ENCODE peak calls at places on chromosomes 2 and 18, in seven cellular contexts. L is mesendoderm, Y is mesenchymal stem cell, G is neuronal stem cell, S is IMR-90, H is H9, O is H1. T is an unnamed sample.

GRCh38 chr18:48992791-48993555 is 42.2 kb upstream of the SMAD7 start:
- DNase-seq in H (no peak), S (no peak), Y (no peak), L (peak), O (no peak), G (no peak), T (peak)

GRCh38 chr2:200871151-200871550 is 6.7 kb upstream of the CLK1 start:
- DNase-seq in G (no peak), H (no peak), L (no peak), O (no peak), S (no peak), Y (no peak), T (no peak)

GRCh38 chr18:75478996-75479870 is 51.7 kb upstream of the SMIM21 start:
- DNase-seq in L (peak), H (no peak), G (peak), S (peak), Y (peak), O (no peak), T (no peak)

GRCh38 chr2:55047677-55048299 is 2.5 kb downstream of the RTN4 start:
- DNase-seq in L (no peak), O (no peak), H (no peak), Y (peak), S (peak), G (no peak), T (peak)

GRCh38 chr2:195573314-195573713 is 83.7 kb upstream of the SLC39A10 start:
- DNase-seq in H (no peak), O (no peak), L (no peak), S (peak), Y (no peak), G (no peak), T (no peak)

GRCh38 chr2:205073433-205074020 is 528.3 kb downstream of the PARD3B start:
- DNase-seq in O (no peak), S (no peak), G (no peak), H (no peak), Y (no peak), L (no peak), T (no peak)

GRCh38 chr2:99942948-99943347 is 199.4 kb downstream of the AFF3 start:
- DNase-seq in Y (no peak), S (no peak), O (no peak), L (no peak), H (no peak), G (no peak), T (no peak)

GRCh38 chr18:79911871-79912270 is 39.6 kb downstream of the SLC66A2 start:
- DNase-seq in L (no peak), H (no peak), S (no peak), O (no peak), G (no peak), Y (no peak), T (no peak)

GRCh38 chr2:2872713-2873449 is 504.7 kb downstream of the EIPR1 start:
- DNase-seq in H (no peak), S (no peak), Y (no peak), O (no peak), L (no peak), G (no peak), T (no peak)

GRCh38 chr2:112579280-112579679 is 5.1 kb upstream of the CHCHD5 start:
- DNase-seq in L (no peak), Y (peak), G (no peak), O (no peak), H (no peak), S (peak), T (no peak)

DNA sequence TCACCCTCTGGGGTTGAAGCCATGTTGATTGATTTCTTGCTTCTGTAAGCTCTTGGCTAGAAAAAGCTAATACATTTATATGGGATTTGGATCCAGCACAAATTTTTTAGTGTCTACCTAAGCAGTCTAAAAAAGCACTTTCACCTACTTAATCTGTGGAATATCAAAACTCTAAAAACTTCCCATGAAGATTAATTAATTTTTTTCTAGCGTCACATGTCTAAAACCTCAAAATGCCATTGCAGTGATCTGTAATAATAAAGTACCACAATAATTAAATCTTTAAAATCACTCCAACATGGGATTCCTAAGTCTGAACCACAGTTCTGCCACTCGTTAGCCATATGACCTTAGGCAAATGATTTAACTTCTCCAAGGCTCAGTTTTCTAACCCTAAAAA is 180.1 kb downstream of the EN1 start:
- DNase-seq in O (no peak), G (no peak), Y (no peak), S (no peak), L (no peak), H (no peak), T (no peak)
- H3K18ac ChIP-seq in O (no peak), G (no peak), Y (no peak), S (no peak), L (no peak), H (no peak), T (no peak)

GRCh38 chr18:39599251-39599650 is 2033.7 kb upstream of the CELF4 start:
- DNase-seq in Y (no peak), G (no peak), O (no peak), H (no peak), S (no peak), L (no peak), T (no peak)
- H4K8ac ChIP-seq in Y (no peak), G (no peak), O (no peak), H (no peak), S (no peak), L (no peak), T (no peak)

DNA sequence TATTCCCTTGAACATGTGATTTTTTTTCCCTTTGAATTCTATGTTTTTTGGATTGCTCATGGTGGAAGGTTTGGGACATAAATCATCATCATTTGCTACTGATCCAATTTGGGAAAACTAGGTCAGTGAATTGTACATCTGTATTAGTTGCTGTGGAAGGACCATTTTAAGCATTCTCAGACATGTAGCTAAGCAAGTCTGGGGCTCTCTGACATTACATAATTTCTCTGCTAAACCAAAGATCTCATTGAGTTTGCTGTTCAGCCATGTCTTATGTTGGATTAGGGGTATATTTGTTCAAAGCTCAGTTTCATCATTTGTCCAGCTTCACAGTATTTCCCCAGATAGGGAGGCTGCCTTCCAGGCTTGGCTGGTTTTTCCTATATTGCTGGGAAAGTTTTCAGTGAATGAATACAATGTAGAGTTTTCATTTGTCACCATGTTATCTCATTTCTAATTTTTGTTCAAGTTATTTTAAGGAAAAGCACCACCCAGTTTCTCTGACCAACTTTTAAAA is 399.7 kb downstream of the MTX2 start:
- DNase-seq in G (no peak), Y (no peak), H (no peak), L (no peak), S (no peak), O (no peak), T (no peak)
- H3K18ac ChIP-seq in G (no peak), Y (no peak), H (no peak), L (no peak), S (no peak), O (no peak), T (no peak)

GRCh38 chr18:11689031-11689971 is at the start of gene GNAL:
- DNase-seq in O (peak), S (peak), H (peak), L (peak), Y (peak), G (peak), T (peak)
- H4K8ac ChIP-seq in O (peak), S (no peak), H (no peak), L (no peak), Y (peak), G (peak), T (peak)

DNA sequence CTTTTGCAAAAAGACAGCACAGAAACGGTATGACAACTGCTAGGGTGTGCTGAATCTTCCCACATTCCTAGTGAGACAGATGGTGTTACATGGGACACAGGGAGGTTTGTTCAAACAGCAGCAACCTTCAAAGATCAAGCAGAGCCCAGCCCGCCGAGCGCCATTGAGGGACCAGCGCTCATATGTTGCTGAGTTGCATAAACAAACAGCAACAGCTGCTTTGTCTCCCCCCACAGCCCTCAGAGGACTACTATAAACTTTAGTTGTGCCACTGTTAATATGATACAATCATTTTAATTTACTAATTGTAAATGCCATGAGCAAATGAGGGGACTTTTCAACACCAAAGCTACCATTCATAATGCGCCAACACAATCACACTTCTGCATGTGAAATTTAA is 117.6 kb downstream of the ZEB2 start:
- DNase-seq in S (peak), H (no peak), Y (peak), G (no peak), L (peak), O (no peak), T (no peak)
- H3K18ac ChIP-seq in S (peak), H (no peak), Y (peak), G (no peak), L (no peak), O (no peak), T (no peak)

GRCh38 chr18:10409041-10409440 is 45.4 kb upstream of the APCDD1 start:
- DNase-seq in G (no peak), O (no peak), L (no peak), H (no peak), S (no peak), Y (no peak), T (peak)
- H4K8ac ChIP-seq in G (no peak), O (no peak), L (no peak), H (no peak), S (no peak), Y (no peak), T (no peak)

DNA sequence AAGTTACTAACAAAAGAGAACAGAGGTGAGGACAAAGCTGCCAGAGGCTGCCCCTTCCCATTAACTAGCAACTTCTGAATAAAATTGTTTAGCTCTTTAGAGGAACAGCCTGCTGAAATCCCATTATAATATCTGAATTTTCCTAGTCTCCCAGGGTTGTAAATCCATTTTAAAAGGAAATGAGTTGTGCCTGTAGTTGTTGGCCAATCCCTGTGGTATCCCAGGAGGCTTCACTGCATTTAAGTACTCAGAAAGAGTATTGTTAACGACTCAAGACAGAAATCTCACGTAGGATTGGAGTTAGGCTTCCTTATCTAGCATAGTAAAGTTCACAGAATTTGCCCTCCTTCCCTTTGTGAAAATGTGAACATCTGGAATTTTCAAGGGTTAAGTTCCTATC is 8.9 kb downstream of the LAPTM4A start:
- DNase-seq in L (peak), O (no peak), S (no peak), H (no peak), G (no peak), Y (peak), T (no peak)
- H3K18ac ChIP-seq in L (peak), O (no peak), S (no peak), H (no peak), G (no peak), Y (no peak), T (no peak)

GRCh38 chr2:170380267-170380666 is 202.3 kb downstream of the MYO3B start:
- DNase-seq in O (no peak), H (no peak), L (no peak), S (no peak), Y (no peak), G (no peak), T (no peak)

GRCh38 chr2:170375192-170375591 is 197.2 kb downstream of the MYO3B start:
- DNase-seq in G (no peak), Y (no peak), H (no peak), O (no peak), L (no peak), S (no peak), T (no peak)

GRCh38 chr2:170381678-170382077 is 203.7 kb downstream of the MYO3B start:
- DNase-seq in H (no peak), G (no peak), O (no peak), S (no peak), Y (no peak), L (peak), T (no peak)

GRCh38 chr2:170377469-170378207 is 199.7 kb downstream of the MYO3B start:
- DNase-seq in H (no peak), G (no peak), O (no peak), Y (no peak), S (no peak), L (no peak), T (no peak)
- H4K8ac ChIP-seq in H (no peak), G (no peak), O (no peak), Y (no peak), S (no peak), L (no peak), T (no peak)